ENCODE peak calls at places on chromosomes 11 and 22, in nine cellular contexts. U is Karpas-422, Y is neural progenitor cell, W is ovary, V is HFF-Myc, M is aorta, K is heart right ventricle, D is endodermal cell, S is pancreas. I is an unnamed sample.

GRCh38 chr11:28366549-28367341 is 258.6 kb downstream of the METTL15 start:
- DNase-seq in U (no peak), S (no peak), K (no peak), D (no peak), V (no peak), Y (no peak), W (no peak), M (no peak), I (no peak)

GRCh38 chr22:49503896-49504521 is 323.7 kb downstream of the BRD1 start:
- DNase-seq in M (peak), S (no peak), V (no peak), K (no peak), D (peak), Y (no peak), U (peak), W (no peak), I (no peak)

GRCh38 chr11:18361154-18361553 is 33.2 kb upstream of the LDHA start:
- DNase-seq in Y (no peak), U (no peak), M (no peak), D (no peak), W (no peak), K (no peak), S (no peak), V (no peak), I (no peak)

GRCh38 chr11:84824624-84825023 is 802.5 kb downstream of the DLG2 start:
- DNase-seq in Y (no peak), W (no peak), U (no peak), S (no peak), V (no peak), M (no peak), K (no peak), D (no peak), I (no peak)

GRCh38 chr22:40153186-40153585 is 24.5 kb upstream of the TNRC6B start:
- DNase-seq in D (no peak), Y (no peak), M (no peak), V (no peak), K (no peak), U (no peak), W (no peak), S (no peak), I (peak)

GRCh38 chr11:104306862-104307474 is 143.0 kb upstream of the PDGFD start:
- DNase-seq in K (no peak), V (no peak), W (no peak), Y (no peak), M (no peak), D (no peak), S (no peak), U (no peak), I (no peak)

GRCh38 chr22:38927033-38927789 is 30.2 kb upstream of the APOBEC3A start:
- DNase-seq in K (peak), M (peak), Y (peak), W (peak), S (peak), D (peak), V (no peak), U (peak), I (peak)

GRCh38 chr11:113663567-113663966 is 42.5 kb downstream of the TMPRSS5 start:
- DNase-seq in Y (no peak), D (peak), U (no peak), S (no peak), M (no peak), K (no peak), V (no peak), W (no peak), I (no peak)

GRCh38 chr11:115709297-115709696 is 205.1 kb upstream of the CADM1 start:
- DNase-seq in D (no peak), M (no peak), W (no peak), K (no peak), U (no peak), Y (no peak), V (no peak), S (no peak), I (no peak)

GRCh38 chr11:78860720-78861422 is 286.2 kb upstream of the NARS2 start:
- DNase-seq in V (no peak), M (no peak), W (no peak), K (no peak), Y (peak), U (peak), S (no peak), D (peak), I (peak)

GRCh38 chr11:120137611-120138521 is at the start of gene TRIM29:
- DNase-seq in K (no peak), D (peak), V (no peak), S (no peak), U (no peak), W (no peak), Y (no peak), M (no peak), I (peak)

GRCh38 chr11:34565417-34566208 is 52.0 kb upstream of the ELF5 start:
- DNase-seq in M (no peak), V (no peak), S (no peak), K (no peak), U (peak), W (no peak), D (peak), Y (peak), I (peak)

GRCh38 chr11:33868646-33869461 is 23.0 kb downstream of the LMO2 start:
- DNase-seq in V (no peak), D (peak), W (no peak), U (no peak), K (peak), M (no peak), Y (peak), S (no peak), I (no peak)

DNA sequence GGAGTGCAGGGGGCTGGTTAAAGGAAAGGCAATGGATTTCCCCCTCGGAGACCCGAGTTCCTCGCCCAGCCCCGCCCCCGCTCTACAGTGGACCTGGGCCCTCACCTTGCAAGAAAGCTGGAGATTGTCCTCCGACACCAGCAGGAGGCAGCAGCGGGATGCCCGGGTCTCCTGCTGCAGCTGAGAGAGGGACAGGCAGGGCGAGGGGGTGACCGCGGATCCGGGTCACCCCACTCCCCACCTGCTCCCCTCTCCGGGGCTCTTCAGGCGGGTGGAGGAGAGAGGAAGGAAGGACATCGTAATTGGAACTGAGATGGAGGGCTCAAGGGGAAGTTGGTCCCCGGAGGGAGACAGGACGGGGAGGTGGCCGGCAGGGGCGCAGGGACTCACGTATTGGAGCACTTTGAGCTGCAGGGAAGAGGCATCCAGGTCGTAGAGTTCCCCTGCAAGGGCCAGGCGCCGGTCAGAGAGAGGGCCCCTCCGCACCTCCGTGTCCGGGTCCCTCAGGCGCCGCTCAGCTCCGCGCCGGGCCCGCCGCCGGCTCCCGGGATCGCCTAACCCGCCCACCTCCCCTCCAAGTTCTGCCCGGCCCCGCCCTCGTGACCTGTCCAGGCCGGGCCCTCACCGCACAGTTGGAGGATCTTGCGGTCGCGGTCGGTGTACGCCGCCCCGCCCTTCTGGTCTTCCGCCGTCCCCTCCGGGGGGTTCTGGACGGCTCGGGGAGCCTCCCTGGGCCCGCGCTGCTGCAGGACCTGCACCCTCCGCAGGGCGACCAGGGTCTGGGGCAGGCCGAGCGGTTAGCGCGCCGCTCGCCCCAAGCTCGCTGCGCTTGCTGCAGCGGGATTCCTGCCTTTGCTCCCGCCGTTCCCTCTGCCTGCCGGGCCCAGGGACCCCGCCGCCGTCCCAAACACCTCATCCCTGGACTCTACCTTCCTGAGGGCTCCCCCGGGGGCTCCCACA is 84.1 kb downstream of the PDE2A start:
- DNase-seq in K (peak), W (peak), S (peak), V (no peak), Y (peak), M (peak), U (peak), D (peak), I (peak)
- H3K4me3 ChIP-seq in K (peak), W (no peak), S (peak), V (no peak), Y (peak), M (no peak), U (no peak), D (peak), I (peak)

GRCh38 chr22:37233751-37234631 is 10.1 kb downstream of the RAC2 start:
- DNase-seq in M (peak), S (no peak), W (no peak), Y (no peak), D (peak), U (no peak), K (no peak), V (no peak), I (no peak)

GRCh38 chr22:37232140-37232998 is 11.7 kb downstream of the RAC2 start:
- DNase-seq in Y (no peak), W (no peak), K (no peak), V (no peak), S (no peak), U (peak), D (peak), M (peak), I (no peak)

GRCh38 chr22:37237371-37238268 is 6.4 kb downstream of the RAC2 start:
- DNase-seq in V (no peak), D (peak), Y (no peak), W (no peak), M (peak), K (no peak), U (no peak), S (no peak), I (peak)

GRCh38 chr22:37235897-37236607 is 8.0 kb downstream of the RAC2 start:
- DNase-seq in M (peak), V (no peak), D (peak), S (no peak), W (no peak), U (peak), Y (no peak), K (no peak), I (no peak)

GRCh38 chr22:37234736-37235711 is 9.0 kb downstream of the RAC2 start:
- DNase-seq in U (peak), K (no peak), Y (no peak), D (peak), V (no peak), M (peak), W (no peak), S (no peak), I (no peak)
- H3K4me3 ChIP-seq in U (peak), K (no peak), Y (no peak), D (no peak), V (no peak), M (no peak), W (no peak), S (no peak), I (no peak)

GRCh38 chr11:117875397-117876048 is 935 bp downstream of the FXYD6 start:
- DNase-seq in V (no peak), M (no peak), K (no peak), D (no peak), S (no peak), U (no peak), W (no peak), Y (peak), I (peak)
- H3K4me3 ChIP-seq in V (no peak), M (no peak), K (peak), D (peak), S (peak), U (no peak), W (peak), Y (peak), I (peak)

GRCh38 chr22:46756097-46756496 is 6.4 kb upstream of the TBC1D22A start:
- DNase-seq in W (no peak), V (no peak), K (no peak), S (peak), U (no peak), D (no peak), Y (no peak), M (no peak), I (peak)

GRCh38 chr22:46754110-46754799 is 8.2 kb upstream of the TBC1D22A start:
- DNase-seq in D (no peak), Y (no peak), S (peak), M (peak), U (no peak), V (peak), W (peak), K (peak), I (no peak)

GRCh38 chr22:46753360-46753759 is 9.1 kb upstream of the TBC1D22A start:
- DNase-seq in D (no peak), M (no peak), V (no peak), Y (no peak), S (no peak), U (no peak), W (no peak), K (no peak), I (no peak)

GRCh38 chr22:46753761-46754109 is 8.7 kb upstream of the TBC1D22A start:
- DNase-seq in D (no peak), M (no peak), U (no peak), W (no peak), V (no peak), Y (no peak), S (peak), K (no peak), I (no peak)

DNA sequence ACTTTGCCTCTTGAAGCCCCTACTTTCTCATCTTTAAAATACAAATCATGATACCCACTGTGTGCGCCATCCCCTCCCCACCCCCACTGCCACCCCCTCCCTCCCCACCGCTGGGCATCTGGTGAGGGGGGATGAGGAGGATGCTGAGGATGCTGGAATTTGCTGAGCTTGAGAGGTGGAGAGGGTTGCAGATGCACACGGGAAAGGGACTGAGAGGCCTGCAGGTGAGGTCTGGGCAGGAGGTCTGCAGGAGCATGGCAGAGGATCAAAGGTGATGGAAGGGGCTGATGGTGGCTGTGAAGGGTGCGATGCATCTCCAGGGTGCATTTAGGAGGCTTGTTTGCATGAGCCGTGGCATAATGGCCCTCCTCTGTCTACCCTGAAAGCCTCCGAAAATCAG is 7.6 kb upstream of the TBC1D22A start:
- DNase-seq in W (no peak), Y (no peak), D (no peak), U (no peak), S (peak), V (no peak), K (no peak), M (no peak), I (no peak)
- H3K4me3 ChIP-seq in W (no peak), Y (no peak), D (no peak), U (no peak), S (no peak), V (no peak), K (peak), M (no peak), I (no peak)

GRCh38 chr11:87661270-87661669 is 514.0 kb downstream of the RAB38 start:
- DNase-seq in D (no peak), W (no peak), M (no peak), S (no peak), K (no peak), U (no peak), Y (no peak), V (no peak), I (no peak)

GRCh38 chr11:87662287-87662686 is 513.0 kb downstream of the RAB38 start:
- DNase-seq in U (no peak), S (no peak), M (no peak), W (no peak), K (no peak), D (no peak), Y (no peak), V (no peak), I (no peak)

GRCh38 chr11:87666730-87667129 is 508.5 kb downstream of the RAB38 start:
- DNase-seq in V (no peak), D (no peak), W (no peak), K (no peak), M (no peak), Y (no peak), S (no peak), U (peak), I (no peak)
- H3K4me3 ChIP-seq in V (no peak), D (no peak), W (no peak), K (no peak), M (no peak), Y (no peak), S (no peak), U (peak), I (no peak)

GRCh38 chr22:23767303-23767672 is 484 bp downstream of the CHCHD10 start:
- DNase-seq in D (no peak), V (no peak), U (no peak), S (no peak), W (no peak), Y (peak), M (no peak), K (no peak), I (no peak)
- H3K4me3 ChIP-seq in D (peak), V (peak), U (peak), S (peak), W (peak), Y (peak), M (peak), K (peak), I (peak)

GRCh38 chr11:130241697-130242096 is 73.0 kb downstream of the ZBTB44 start:
- DNase-seq in S (no peak), K (no peak), U (no peak), Y (no peak), V (no peak), W (no peak), M (no peak), D (no peak), I (no peak)

GRCh38 chr11:130244851-130245250 is 69.9 kb downstream of the ZBTB44 start:
- DNase-seq in U (no peak), S (no peak), K (no peak), Y (no peak), W (no peak), M (no peak), V (no peak), D (no peak), I (no peak)

GRCh38 chr11:130246270-130246669 is 68.4 kb downstream of the ZBTB44 start:
- DNase-seq in V (no peak), W (no peak), D (no peak), U (no peak), M (no peak), S (no peak), K (no peak), Y (no peak), I (no peak)

GRCh38 chr11:130246719-130247118 is 68.0 kb downstream of the ZBTB44 start:
- DNase-seq in Y (no peak), D (no peak), S (no peak), V (no peak), W (no peak), M (no peak), K (no peak), U (no peak), I (no peak)

DNA sequence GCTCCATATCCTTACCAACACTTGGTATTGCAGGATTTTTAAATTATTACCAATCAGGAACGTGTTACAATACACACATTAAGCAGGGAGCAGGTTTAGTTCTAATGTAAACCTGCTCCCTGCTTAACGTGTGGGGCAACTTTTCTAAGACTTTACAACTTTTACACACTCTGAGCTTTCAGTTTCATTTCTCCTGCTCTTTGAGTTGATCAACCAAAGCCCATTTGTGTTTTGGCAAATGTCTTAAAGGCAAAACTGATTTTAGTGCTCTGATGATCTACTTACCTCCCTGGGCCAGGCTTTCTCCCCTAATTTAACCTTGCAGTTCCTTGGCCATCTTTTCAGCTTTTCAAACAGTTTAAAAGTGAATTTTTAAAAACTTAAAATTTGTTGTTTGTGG is 70.9 kb downstream of the ZBTB44 start:
- DNase-seq in Y (no peak), W (no peak), U (no peak), D (no peak), K (no peak), V (no peak), S (no peak), M (no peak), I (no peak)
- H3K4me3 ChIP-seq in Y (no peak), W (no peak), U (no peak), D (no peak), K (no peak), V (no peak), S (no peak), M (no peak), I (no peak)

I was measured in mesendoderm.